ENCODE peak calls at places on chromosome 1, in four cellular contexts. T is astrocyte of the cerebellum, W is GM10248, F is HTR-8/SVneo. N is an unnamed sample.

GRCh38 chr1:187680823-187681222 is 852.1 kb downstream of the PLA2G4A start:
- DNase-seq in T (no peak), W (no peak), F (no peak), N (no peak)

GRCh38 chr1:165671531-165671930 is 26.8 kb downstream of the ALDH9A1 start:
- DNase-seq in T (no peak), W (no peak), F (no peak), N (no peak)

GRCh38 chr1:37795340-37796110 is 1.9 kb downstream of the MANEAL start:
- DNase-seq in T (no peak), W (peak; percentile 66), F (no peak), N (no peak)

GRCh38 chr1:231494439-231495110 is 33.9 kb upstream of the TSNAX start:
- DNase-seq in T (no peak), W (no peak), F (no peak), N (no peak)

GRCh38 chr1:202237052-202237451 is 43.5 kb downstream of the LGR6 start:
- DNase-seq in T (no peak), W (peak; percentile 60), F (peak; percentile 75), N (peak; percentile 10)

GRCh38 chr1:67958472-67958871 is 92.0 kb downstream of the DIRAS3 start:
- DNase-seq in T (no peak), W (no peak), F (no peak), N (no peak)

GRCh38 chr1:189220750-189221149 is 1256.9 kb downstream of the BRINP3 start:
- DNase-seq in T (no peak), W (no peak), F (no peak), N (no peak)

GRCh38 chr1:16167331-16168143 is 11.7 kb upstream of the EPHA2 start:
- DNase-seq in T (no peak), W (peak; percentile 88), F (peak; percentile 57), N (no peak)

GRCh38 chr1:902802-903201 is 20.9 kb upstream of the SAMD11 start:
- DNase-seq in T (no peak), W (peak; percentile 3), F (no peak), N (no peak)

N was measured in smooth muscle cell of the brain vasculature.